ENCODE peak calls at places on chromosomes 1 and 21, in ten cellular contexts. One of them, this sample, is unnamed.

GRCh38 chr1:241964550-241965241 is 7.1 kb downstream of the BECN2 start:
- DNase-seq in cardiac muscle cell: no peak
- DNase-seq in HL-60: no peak
- DNase-seq in PC-3: no peak
- DNase-seq in NCI-H1092 treated with DMSO at 0.1 percent for 48 hours: no peak
- DNase-seq in LNCaP clone FGC: no peak
- DNase-seq in T-cell: no peak
- DNase-seq in germinal center: no peak
- DNase-seq in stimulated activated naive CD4-positive, alpha-beta T cell treated with Interleukin-2 at 50 U/mL for 16 hours: no peak
- DNase-seq in T-helper 1 cell: no peak
- DNase-seq in this sample: peak

GRCh38 chr1:211812584-211812983 is 18.0 kb downstream of the LPGAT1 start:
- DNase-seq in cardiac muscle cell: no peak
- DNase-seq in HL-60: no peak
- DNase-seq in PC-3: no peak
- DNase-seq in NCI-H1092 treated with DMSO at 0.1 percent for 48 hours: no peak
- DNase-seq in LNCaP clone FGC: no peak
- DNase-seq in T-cell: no peak
- DNase-seq in germinal center: no peak
- DNase-seq in stimulated activated naive CD4-positive, alpha-beta T cell treated with Interleukin-2 at 50 U/mL for 16 hours: no peak
- DNase-seq in T-helper 1 cell: no peak
- DNase-seq in this sample: no peak

GRCh38 chr1:84890581-84890980 is 2.4 kb downstream of the LPAR3 start:
- DNase-seq in cardiac muscle cell: no peak
- DNase-seq in HL-60: no peak
- DNase-seq in PC-3: no peak
- DNase-seq in NCI-H1092 treated with DMSO at 0.1 percent for 48 hours: no peak
- DNase-seq in LNCaP clone FGC: no peak
- DNase-seq in T-cell: no peak
- DNase-seq in germinal center: no peak
- DNase-seq in stimulated activated naive CD4-positive, alpha-beta T cell treated with Interleukin-2 at 50 U/mL for 16 hours: no peak
- DNase-seq in T-helper 1 cell: no peak
- DNase-seq in this sample: no peak

GRCh38 chr1:65207317-65207716 is 59.3 kb downstream of the AK4 start:
- DNase-seq in cardiac muscle cell: no peak
- DNase-seq in HL-60: no peak
- DNase-seq in PC-3: no peak
- DNase-seq in NCI-H1092 treated with DMSO at 0.1 percent for 48 hours: no peak
- DNase-seq in LNCaP clone FGC: no peak
- DNase-seq in T-cell: no peak
- DNase-seq in germinal center: no peak
- DNase-seq in stimulated activated naive CD4-positive, alpha-beta T cell treated with Interleukin-2 at 50 U/mL for 16 hours: no peak
- DNase-seq in T-helper 1 cell: no peak
- DNase-seq in this sample: no peak

GRCh38 chr1:66315675-66316074 is 218.3 kb upstream of the SGIP1 start:
- DNase-seq in cardiac muscle cell: no peak
- DNase-seq in HL-60: no peak
- DNase-seq in PC-3: peak
- DNase-seq in NCI-H1092 treated with DMSO at 0.1 percent for 48 hours: no peak
- DNase-seq in LNCaP clone FGC: no peak
- DNase-seq in T-cell: no peak
- DNase-seq in germinal center: no peak
- DNase-seq in stimulated activated naive CD4-positive, alpha-beta T cell treated with Interleukin-2 at 50 U/mL for 16 hours: no peak
- DNase-seq in T-helper 1 cell: no peak
- DNase-seq in this sample: no peak

GRCh38 chr1:26730695-26731094 is 34.9 kb downstream of the ARID1A start:
- DNase-seq in cardiac muscle cell: no peak
- DNase-seq in HL-60: no peak
- DNase-seq in PC-3: no peak
- DNase-seq in NCI-H1092 treated with DMSO at 0.1 percent for 48 hours: no peak
- DNase-seq in LNCaP clone FGC: no peak
- DNase-seq in T-cell: no peak
- DNase-seq in germinal center: no peak
- DNase-seq in stimulated activated naive CD4-positive, alpha-beta T cell treated with Interleukin-2 at 50 U/mL for 16 hours: no peak
- DNase-seq in T-helper 1 cell: no peak
- DNase-seq in this sample: no peak

GRCh38 chr1:45908613-45909140 is 105.3 kb downstream of the MAST2 start:
- DNase-seq in cardiac muscle cell: peak
- DNase-seq in HL-60: no peak
- DNase-seq in PC-3: no peak
- DNase-seq in NCI-H1092 treated with DMSO at 0.1 percent for 48 hours: no peak
- DNase-seq in LNCaP clone FGC: no peak
- DNase-seq in T-cell: no peak
- DNase-seq in germinal center: no peak
- DNase-seq in stimulated activated naive CD4-positive, alpha-beta T cell treated with Interleukin-2 at 50 U/mL for 16 hours: no peak
- DNase-seq in T-helper 1 cell: no peak
- DNase-seq in this sample: no peak

GRCh38 chr1:27650527-27651175 is 15.7 kb upstream of the FGR start:
- DNase-seq in cardiac muscle cell: peak
- DNase-seq in HL-60: no peak
- DNase-seq in PC-3: peak
- DNase-seq in NCI-H1092 treated with DMSO at 0.1 percent for 48 hours: no peak
- DNase-seq in LNCaP clone FGC: no peak
- DNase-seq in T-cell: no peak
- DNase-seq in germinal center: no peak
- DNase-seq in stimulated activated naive CD4-positive, alpha-beta T cell treated with Interleukin-2 at 50 U/mL for 16 hours: no peak
- DNase-seq in T-helper 1 cell: no peak
- DNase-seq in this sample: no peak

GRCh38 chr21:38326899-38327298 is 70.1 kb downstream of the KCNJ15 start:
- DNase-seq in cardiac muscle cell: no peak
- DNase-seq in HL-60: no peak
- DNase-seq in PC-3: no peak
- DNase-seq in NCI-H1092 treated with DMSO at 0.1 percent for 48 hours: peak
- DNase-seq in LNCaP clone FGC: no peak
- DNase-seq in T-cell: no peak
- DNase-seq in germinal center: no peak
- DNase-seq in stimulated activated naive CD4-positive, alpha-beta T cell treated with Interleukin-2 at 50 U/mL for 16 hours: no peak
- DNase-seq in T-helper 1 cell: no peak
- DNase-seq in this sample: peak